ENCODE peak calls at places on chromosome 1, in eight cellular contexts. A is fibroblast of the aortic adventitia; L is iris pigment epithelial cell; D is GM13977; T is transverse colon; J is CD8-positive, alpha-beta T cell; H is activated naive CD4-positive, alpha-beta T cell; C is memory B cell. O is an unnamed sample.

GRCh38 chr1:156848461-156849150 is 10.3 kb downstream of the INSRR start:
- DNase-seq in A (no peak), H (peak), L (no peak), D (peak), C (no peak), T (peak), J (peak), O (peak)

GRCh38 chr1:53585116-53585515 is 125.9 kb downstream of the DMRTB1 start:
- DNase-seq in L (peak), H (peak), A (peak), J (peak), D (peak), C (no peak), T (peak), O (no peak)

GRCh38 chr1:83805921-83806320 is 193.0 kb downstream of the TTLL7 start:
- DNase-seq in A (no peak), C (no peak), L (no peak), D (no peak), T (no peak), J (no peak), H (no peak), O (no peak)

GRCh38 chr1:231354330-231355020 is 16.4 kb downstream of the SPRTN start:
- DNase-seq in D (no peak), H (no peak), J (no peak), C (no peak), T (no peak), L (peak), A (peak), O (peak)

GRCh38 chr1:21072721-21073120 is 104.0 kb downstream of the EIF4G3 start:
- DNase-seq in J (no peak), T (no peak), H (no peak), D (no peak), C (no peak), A (peak), L (peak), O (peak)

GRCh38 chr1:201655243-201655642 is 116.3 kb downstream of the NAV1 start:
- DNase-seq in A (peak), C (no peak), D (no peak), L (peak), T (no peak), H (no peak), J (no peak), O (peak)

GRCh38 chr1:190479537-190479936 is 1.9 kb upstream of the BRINP3 start:
- DNase-seq in L (no peak), D (no peak), J (no peak), H (no peak), A (no peak), C (no peak), T (peak), O (no peak)

GRCh38 chr1:108565081-108565480 is 5.2 kb downstream of the EEIG2 start:
- DNase-seq in C (no peak), A (no peak), J (no peak), T (no peak), H (no peak), D (no peak), L (no peak), O (no peak)

GRCh38 chr1:36771678-36772284 is 262.5 kb downstream of the GRIK3 start:
- DNase-seq in H (no peak), L (no peak), C (no peak), A (no peak), D (no peak), J (no peak), T (no peak), O (no peak)

GRCh38 chr1:2060082-2060481 is 9.9 kb downstream of the PRKCZ start:
- DNase-seq in A (no peak), T (no peak), L (no peak), J (no peak), H (no peak), D (no peak), C (no peak), O (no peak)

GRCh38 chr1:205301220-205301821 is 20.2 kb downstream of the NUAK2 start:
- DNase-seq in J (no peak), L (peak), A (peak), H (no peak), D (no peak), T (peak), C (no peak), O (peak)

GRCh38 chr1:23759277-23759676 is 16.0 kb downstream of the ELOA start:
- DNase-seq in L (peak), C (no peak), T (no peak), D (no peak), A (peak), H (no peak), J (no peak), O (no peak)

GRCh38 chr1:208242829-208243521 is 1.2 kb downstream of the PLXNA2 start:
- DNase-seq in D (no peak), A (no peak), J (no peak), C (peak), L (peak), H (no peak), T (peak), O (peak)

GRCh38 chr1:162656266-162656665 is 24.0 kb downstream of the DDR2 start:
- DNase-seq in J (no peak), C (no peak), H (no peak), D (no peak), A (no peak), T (no peak), L (no peak), O (no peak)

GRCh38 chr1:169217621-169218020 is 111.1 kb downstream of the ATP1B1 start:
- DNase-seq in L (no peak), C (no peak), H (no peak), J (peak), T (no peak), A (no peak), D (no peak), O (no peak)

GRCh38 chr1:45230537-45230936 is 24.1 kb upstream of the ZSWIM5 start:
- DNase-seq in T (peak), C (no peak), D (no peak), A (no peak), J (no peak), L (no peak), H (no peak), O (no peak)

GRCh38 chr1:64877151-64877550 is 89.2 kb downstream of the JAK1 start:
- DNase-seq in D (no peak), H (no peak), T (no peak), C (no peak), J (peak), L (no peak), A (no peak), O (no peak)

GRCh38 chr1:212463565-212464270 is 31.0 kb downstream of the NENF start:
- DNase-seq in C (no peak), A (no peak), T (no peak), D (no peak), H (no peak), J (no peak), L (no peak), O (no peak)

GRCh38 chr1:221053889-221054288 is 174.6 kb downstream of the HLX start:
- DNase-seq in L (peak), C (no peak), H (no peak), D (no peak), J (no peak), T (no peak), A (no peak), O (no peak)

GRCh38 chr1:213884942-213885341 is 102.8 kb upstream of the PROX1 start:
- DNase-seq in J (no peak), C (no peak), A (no peak), D (no peak), L (no peak), H (no peak), T (no peak), O (no peak)

GRCh38 chr1:20727746-20728316 is 4.7 kb downstream of the SH2D5 start:
- DNase-seq in C (no peak), J (no peak), T (no peak), A (no peak), D (no peak), H (no peak), L (peak), O (no peak)

GRCh38 chr1:85818371-85818770 is 110.1 kb upstream of the ZNHIT6 start:
- DNase-seq in D (no peak), J (no peak), A (peak), L (peak), H (no peak), C (no peak), T (no peak), O (peak)

GRCh38 chr1:12215118-12215517 is 14.7 kb upstream of the VPS13D start:
- DNase-seq in T (no peak), H (no peak), L (no peak), J (no peak), D (no peak), A (no peak), C (no peak), O (no peak)

GRCh38 chr1:247301176-247301540 is 30.5 kb downstream of the ZNF496 start:
- DNase-seq in C (no peak), L (no peak), A (no peak), J (no peak), T (no peak), H (no peak), D (no peak), O (no peak)

GRCh38 chr1:165898837-165899236 is 71.4 kb downstream of the UCK2 start:
- DNase-seq in J (no peak), C (no peak), A (peak), T (no peak), H (no peak), L (peak), D (no peak), O (peak)

GRCh38 chr1:48547521-48547920 is 75.5 kb upstream of the SPATA6 start:
- DNase-seq in L (no peak), J (no peak), A (no peak), T (no peak), D (no peak), H (no peak), C (no peak), O (no peak)

GRCh38 chr1:38097256-38097655 is 50.7 kb upstream of the POU3F1 start:
- DNase-seq in J (no peak), H (no peak), T (no peak), C (no peak), L (no peak), A (no peak), D (no peak), O (no peak)

GRCh38 chr1:6331543-6332246 is 61.9 kb downstream of the ACOT7 start:
- DNase-seq in C (no peak), D (no peak), A (no peak), J (no peak), T (peak), L (no peak), H (no peak), O (no peak)

GRCh38 chr1:205179842-205180241 is 31.7 kb downstream of the DSTYK start:
- DNase-seq in D (no peak), C (no peak), A (no peak), J (no peak), T (no peak), L (peak), H (no peak), O (peak)

GRCh38 chr1:230694991-230695390 is 18.9 kb downstream of the AGT start:
- DNase-seq in H (no peak), J (no peak), D (no peak), L (no peak), A (no peak), C (no peak), T (no peak), O (no peak)

O was measured in GM23248.